ENCODE peak calls at places on chromosomes 2 and 18, in seven cellular contexts. One of them, this sample, is unnamed.

GRCh38 chr2:54967269-54967668 is 83.0 kb downstream of the RTN4 start:
- DNase-seq in hepatocyte: no peak
- DNase-seq in HCT116: no peak
- DNase-seq in PC-3: no peak
- DNase-seq in MM.1S: no peak
- DNase-seq in neural progenitor cell: peak
- DNase-seq in OCI-LY7: no peak
- DNase-seq in this sample: no peak

GRCh38 chr18:74946646-74947045 is 262.3 kb downstream of the PTGR3 start:
- DNase-seq in MM.1S: no peak
- DNase-seq in neural progenitor cell: no peak
- DNase-seq in PC-3: peak
- DNase-seq in HCT116: no peak
- DNase-seq in OCI-LY7: no peak
- DNase-seq in hepatocyte: no peak
- DNase-seq in this sample: peak

GRCh38 chr2:233689031-233689430 is 3.7 kb upstream of the UGT1A6 start:
- DNase-seq in OCI-LY7: no peak
- DNase-seq in PC-3: peak
- DNase-seq in HCT116: no peak
- DNase-seq in hepatocyte: no peak
- DNase-seq in neural progenitor cell: no peak
- DNase-seq in MM.1S: no peak
- DNase-seq in this sample: no peak

GRCh38 chr2:168192143-168192785 is 55.1 kb downstream of the STK39 start:
- DNase-seq in HCT116: no peak
- DNase-seq in neural progenitor cell: no peak
- DNase-seq in OCI-LY7: no peak
- DNase-seq in PC-3: no peak
- DNase-seq in hepatocyte: no peak
- DNase-seq in MM.1S: no peak
- DNase-seq in this sample: no peak

GRCh38 chr2:120558892-120559291 is 176.8 kb upstream of the GLI2 start:
- DNase-seq in MM.1S: no peak
- DNase-seq in HCT116: no peak
- DNase-seq in PC-3: no peak
- DNase-seq in OCI-LY7: no peak
- DNase-seq in neural progenitor cell: no peak
- DNase-seq in hepatocyte: no peak
- DNase-seq in this sample: peak

GRCh38 chr2:240556553-240557100 is 1.2 kb downstream of the ANKMY1 start:
- DNase-seq in neural progenitor cell: peak
- DNase-seq in hepatocyte: peak
- DNase-seq in PC-3: peak
- DNase-seq in OCI-LY7: peak
- DNase-seq in MM.1S: no peak
- DNase-seq in HCT116: no peak
- DNase-seq in this sample: peak

GRCh38 chr2:180006781-180007579 is at the start of gene CWC22:
- DNase-seq in MM.1S: peak
- DNase-seq in PC-3: peak
- DNase-seq in hepatocyte: peak
- DNase-seq in HCT116: peak
- DNase-seq in neural progenitor cell: peak
- DNase-seq in OCI-LY7: peak
- DNase-seq in this sample: peak

GRCh38 chr2:72222829-72223564 is 75.3 kb upstream of the CYP26B1 start:
- DNase-seq in PC-3: peak
- DNase-seq in OCI-LY7: no peak
- DNase-seq in hepatocyte: no peak
- DNase-seq in MM.1S: no peak
- DNase-seq in HCT116: no peak
- DNase-seq in neural progenitor cell: no peak
- DNase-seq in this sample: peak

GRCh38 chr2:213868526-213868925 is 542.3 kb upstream of the VWC2L start:
- DNase-seq in HCT116: no peak
- DNase-seq in neural progenitor cell: no peak
- DNase-seq in OCI-LY7: no peak
- DNase-seq in hepatocyte: no peak
- DNase-seq in PC-3: no peak
- DNase-seq in MM.1S: no peak
- DNase-seq in this sample: no peak

GRCh38 chr2:156797832-156798231 is 361.7 kb downstream of the GPD2 start:
- DNase-seq in OCI-LY7: no peak
- DNase-seq in neural progenitor cell: no peak
- DNase-seq in HCT116: no peak
- DNase-seq in PC-3: no peak
- DNase-seq in hepatocyte: no peak
- DNase-seq in MM.1S: no peak
- DNase-seq in this sample: no peak

GRCh38 chr2:18501156-18501555 is 59.3 kb downstream of the RDH14 start:
- DNase-seq in OCI-LY7: no peak
- DNase-seq in MM.1S: no peak
- DNase-seq in hepatocyte: no peak
- DNase-seq in PC-3: no peak
- DNase-seq in HCT116: no peak
- DNase-seq in neural progenitor cell: no peak
- DNase-seq in this sample: no peak

GRCh38 chr18:3402962-3403585 is 46.9 kb upstream of the TGIF1 start:
- DNase-seq in MM.1S: peak
- DNase-seq in hepatocyte: peak
- DNase-seq in OCI-LY7: peak
- DNase-seq in neural progenitor cell: no peak
- DNase-seq in HCT116: no peak
- DNase-seq in PC-3: no peak
- DNase-seq in this sample: peak

GRCh38 chr2:167581961-167582574 is 665.3 kb downstream of the STK39 start:
- DNase-seq in OCI-LY7: no peak
- DNase-seq in HCT116: no peak
- DNase-seq in MM.1S: no peak
- DNase-seq in neural progenitor cell: no peak
- DNase-seq in PC-3: peak
- DNase-seq in hepatocyte: no peak
- DNase-seq in this sample: peak

GRCh38 chr2:237297421-237298155 is 116.4 kb downstream of the COL6A3 start:
- DNase-seq in MM.1S: no peak
- DNase-seq in OCI-LY7: no peak
- DNase-seq in PC-3: no peak
- DNase-seq in hepatocyte: no peak
- DNase-seq in neural progenitor cell: no peak
- DNase-seq in HCT116: no peak
- DNase-seq in this sample: peak

GRCh38 chr2:39202639-39203369 is 41.0 kb downstream of the CDKL4 start:
- DNase-seq in PC-3: peak
- DNase-seq in hepatocyte: no peak
- DNase-seq in OCI-LY7: no peak
- DNase-seq in neural progenitor cell: no peak
- DNase-seq in MM.1S: no peak
- DNase-seq in HCT116: no peak
- DNase-seq in this sample: peak

GRCh38 chr2:31541853-31542252 is 38.9 kb downstream of the SRD5A2 start:
- DNase-seq in OCI-LY7: no peak
- DNase-seq in neural progenitor cell: no peak
- DNase-seq in MM.1S: no peak
- DNase-seq in PC-3: no peak
- DNase-seq in hepatocyte: no peak
- DNase-seq in HCT116: no peak
- DNase-seq in this sample: no peak

GRCh38 chr2:38700113-38700780 is 34.3 kb downstream of the GALM start:
- DNase-seq in MM.1S: no peak
- DNase-seq in OCI-LY7: no peak
- DNase-seq in HCT116: no peak
- DNase-seq in neural progenitor cell: no peak
- DNase-seq in PC-3: no peak
- DNase-seq in hepatocyte: no peak
- DNase-seq in this sample: no peak

GRCh38 chr2:223076573-223076972 is 24.6 kb downstream of the KCNE4 start:
- DNase-seq in HCT116: no peak
- DNase-seq in neural progenitor cell: no peak
- DNase-seq in MM.1S: no peak
- DNase-seq in PC-3: peak
- DNase-seq in hepatocyte: no peak
- DNase-seq in OCI-LY7: no peak
- DNase-seq in this sample: peak

GRCh38 chr2:234967874-234968208 is 16.0 kb downstream of the SH3BP4 start:
- DNase-seq in hepatocyte: no peak
- DNase-seq in HCT116: no peak
- DNase-seq in neural progenitor cell: no peak
- DNase-seq in OCI-LY7: no peak
- DNase-seq in PC-3: no peak
- DNase-seq in MM.1S: no peak
- DNase-seq in this sample: no peak

GRCh38 chr2:181805228-181806038 is 86.1 kb upstream of the ITPRID2 start:
- DNase-seq in hepatocyte: no peak
- DNase-seq in neural progenitor cell: no peak
- DNase-seq in MM.1S: no peak
- DNase-seq in PC-3: no peak
- DNase-seq in OCI-LY7: no peak
- DNase-seq in HCT116: no peak
- DNase-seq in this sample: peak

GRCh38 chr18:48621240-48621639 is 82.4 kb downstream of the CTIF start:
- DNase-seq in MM.1S: no peak
- DNase-seq in OCI-LY7: no peak
- DNase-seq in HCT116: no peak
- DNase-seq in PC-3: peak
- DNase-seq in neural progenitor cell: no peak
- DNase-seq in hepatocyte: peak
- DNase-seq in this sample: peak

DNA sequence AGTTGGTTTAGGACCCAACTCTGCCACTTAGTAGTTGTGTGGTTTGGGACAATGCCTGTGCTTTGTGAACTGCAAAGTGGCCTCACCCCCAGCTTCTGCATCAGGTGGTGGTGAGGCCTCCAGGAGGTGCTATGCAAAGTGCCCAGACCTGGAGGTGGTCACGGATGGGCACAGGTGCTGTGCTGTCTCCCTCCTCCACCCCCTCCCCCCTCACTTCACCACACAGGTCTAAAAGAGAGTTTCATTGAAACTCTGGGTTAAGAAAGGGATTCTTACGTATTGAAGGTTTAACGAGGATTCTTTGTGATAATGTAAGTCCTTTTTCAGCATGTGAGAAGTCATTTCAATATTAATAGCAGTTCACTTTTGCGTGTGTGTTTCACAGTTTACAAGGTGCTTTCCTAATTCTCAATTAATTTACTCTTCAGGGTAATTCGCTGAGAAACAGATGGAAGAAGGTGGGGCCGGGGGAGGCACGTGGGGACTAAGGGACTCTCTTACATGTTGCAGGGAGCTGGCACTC is 369.9 kb downstream of the LPIN1 start:
- DNase-seq in PC-3: no peak
- DNase-seq in HCT116: no peak
- DNase-seq in neural progenitor cell: no peak
- DNase-seq in MM.1S: no peak
- DNase-seq in OCI-LY7: peak
- DNase-seq in hepatocyte: no peak
- DNase-seq in this sample: no peak
- TF ChIP-seq EZH2phosphoT487 in PC-3: no peak
- TF ChIP-seq EZH2phosphoT487 in HCT116: no peak
- TF ChIP-seq EZH2phosphoT487 in neural progenitor cell: no peak
- TF ChIP-seq EZH2phosphoT487 in MM.1S: no peak
- TF ChIP-seq EZH2phosphoT487 in OCI-LY7: no peak
- TF ChIP-seq EZH2phosphoT487 in hepatocyte: no peak
- TF ChIP-seq EZH2phosphoT487 in this sample: no peak

DNA sequence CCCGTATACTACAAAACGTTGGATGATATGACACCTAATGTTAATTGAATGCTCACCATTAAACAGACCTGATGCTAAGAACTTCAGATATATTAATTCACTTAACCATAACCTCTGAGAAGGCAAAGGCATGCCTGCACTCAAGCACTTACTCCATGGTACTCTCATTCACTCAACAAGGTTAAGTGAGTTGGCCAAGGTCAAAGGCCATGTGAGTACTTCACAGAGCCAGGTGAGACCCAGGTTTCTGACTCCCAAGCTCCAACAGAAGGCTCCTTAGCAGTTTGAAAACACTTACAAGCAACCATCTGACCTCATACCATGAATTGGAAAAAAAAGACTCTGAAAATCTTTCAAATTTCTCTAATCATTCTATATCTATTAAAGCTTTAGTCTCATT is 198.8 kb downstream of the L3MBTL4 start:
- DNase-seq in MM.1S: no peak
- DNase-seq in hepatocyte: no peak
- DNase-seq in HCT116: no peak
- DNase-seq in neural progenitor cell: no peak
- DNase-seq in PC-3: no peak
- DNase-seq in OCI-LY7: no peak
- DNase-seq in this sample: no peak
- TF ChIP-seq EZH2phosphoT487 in MM.1S: no peak
- TF ChIP-seq EZH2phosphoT487 in hepatocyte: no peak
- TF ChIP-seq EZH2phosphoT487 in HCT116: no peak
- TF ChIP-seq EZH2phosphoT487 in neural progenitor cell: no peak
- TF ChIP-seq EZH2phosphoT487 in PC-3: no peak
- TF ChIP-seq EZH2phosphoT487 in OCI-LY7: no peak
- TF ChIP-seq EZH2phosphoT487 in this sample: no peak

DNA sequence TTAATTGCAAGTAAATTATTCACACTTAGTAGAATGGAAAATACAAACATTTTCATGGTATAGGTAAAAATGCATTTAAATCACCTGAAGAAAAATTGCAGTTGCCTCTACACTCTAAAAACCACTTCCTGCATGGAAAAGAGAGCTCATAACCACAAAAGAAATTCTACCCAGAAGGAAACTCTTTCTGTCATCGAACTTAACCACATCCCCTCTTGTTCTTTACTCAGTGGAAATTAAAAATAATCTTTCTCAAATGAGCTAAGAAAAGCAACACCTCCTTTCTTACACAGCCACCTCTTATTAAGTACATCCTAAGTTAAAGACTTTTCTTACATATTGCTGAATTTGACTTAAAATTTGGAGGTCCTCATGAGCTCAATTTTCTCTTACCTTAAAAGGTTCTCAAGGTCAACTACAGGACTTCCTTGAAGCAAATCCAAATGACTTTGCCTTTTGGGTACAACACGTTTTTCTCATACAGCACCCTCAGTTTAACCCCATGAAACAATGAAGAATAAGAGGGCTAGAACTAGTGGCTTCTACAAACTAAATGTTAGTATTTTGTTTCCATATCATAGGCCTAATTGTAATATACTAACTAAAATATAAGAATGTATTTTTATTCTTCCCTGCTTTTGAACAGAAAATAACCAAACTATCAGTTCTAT is 109.1 kb upstream of the CRIM1 start:
- DNase-seq in neural progenitor cell: no peak
- DNase-seq in MM.1S: peak
- DNase-seq in OCI-LY7: no peak
- DNase-seq in HCT116: no peak
- DNase-seq in hepatocyte: no peak
- DNase-seq in PC-3: no peak
- DNase-seq in this sample: no peak
- TF ChIP-seq EZH2phosphoT487 in neural progenitor cell: no peak
- TF ChIP-seq EZH2phosphoT487 in MM.1S: no peak
- TF ChIP-seq EZH2phosphoT487 in OCI-LY7: no peak
- TF ChIP-seq EZH2phosphoT487 in HCT116: no peak
- TF ChIP-seq EZH2phosphoT487 in hepatocyte: no peak
- TF ChIP-seq EZH2phosphoT487 in PC-3: no peak
- TF ChIP-seq EZH2phosphoT487 in this sample: no peak

GRCh38 chr2:76163860-76164259 is 453.1 kb upstream of the GCFC2 start:
- DNase-seq in PC-3: no peak
- DNase-seq in neural progenitor cell: no peak
- DNase-seq in HCT116: no peak
- DNase-seq in OCI-LY7: no peak
- DNase-seq in MM.1S: no peak
- DNase-seq in hepatocyte: no peak
- DNase-seq in this sample: no peak
- TF ChIP-seq EZH2phosphoT487 in PC-3: no peak
- TF ChIP-seq EZH2phosphoT487 in neural progenitor cell: no peak
- TF ChIP-seq EZH2phosphoT487 in HCT116: no peak
- TF ChIP-seq EZH2phosphoT487 in OCI-LY7: no peak
- TF ChIP-seq EZH2phosphoT487 in MM.1S: no peak
- TF ChIP-seq EZH2phosphoT487 in hepatocyte: no peak
- TF ChIP-seq EZH2phosphoT487 in this sample: no peak